ENCODE peak calls at places on chromosome 15, in six cellular contexts. D, G, V, A, L and U are unnamed samples.

GRCh38 chr15:86034904-86035303 is 44.8 kb upstream of the AGBL1 start:
- DNase-seq in G (no peak), L (no peak), A (no peak), D (no peak), V (no peak), U (no peak)

GRCh38 chr15:66484539-66485112 is 12.9 kb downstream of the SNAPC5 start:
- DNase-seq in D (no peak), A (no peak), L (no peak), V (no peak), G (no peak), U (no peak)

GRCh38 chr15:80228959-80229610 is 22.9 kb downstream of the CTXND1 start:
- DNase-seq in D (no peak), L (peak; percentile 54), V (no peak), G (no peak), A (no peak), U (peak; percentile 39)

GRCh38 chr15:50890751-50891150 is 17.7 kb upstream of the AP4E1 start:
- DNase-seq in L (no peak), G (no peak), V (no peak), D (no peak), A (no peak), U (peak; percentile 35)

GRCh38 chr15:66948294-66948693 is 117.1 kb upstream of the SMAD3 start:
- DNase-seq in A (no peak), L (no peak), V (no peak), G (no peak), D (peak; percentile 25), U (peak; percentile 43)

GRCh38 chr15:90603893-90604292 is 74.2 kb downstream of the CRTC3 start:
- DNase-seq in D (no peak), V (no peak), L (peak; percentile 37), G (no peak), A (no peak), U (peak; percentile 38)

GRCh38 chr15:70857547-70858265 is 3.7 kb upstream of the LARP6 start:
- DNase-seq in D (no peak), A (no peak), V (no peak), L (peak; percentile 76), G (no peak), U (no peak)

GRCh38 chr15:89091667-89092220 is 3.5 kb downstream of the ABHD2 start:
- DNase-seq in G (no peak), V (no peak), L (no peak), A (no peak), D (no peak), U (no peak)

GRCh38 chr15:69906256-69907185 is 191.2 kb downstream of the TLE3 start:
- DNase-seq in V (no peak), D (peak; percentile 58), G (no peak), A (no peak), L (no peak), U (peak; percentile 35)

GRCh38 chr15:81294501-81294850 is 29.5 kb downstream of the STARD5 start:
- DNase-seq in V (no peak), A (no peak), G (no peak), L (no peak), D (no peak), U (no peak)

GRCh38 chr15:29612701-29613100 is 209.6 kb downstream of the TJP1 start:
- DNase-seq in D (no peak), A (no peak), G (no peak), L (peak; percentile 77), V (no peak), U (no peak)

GRCh38 chr15:58037902-58038301 is 27.6 kb downstream of the ALDH1A2 start:
- DNase-seq in A (no peak), D (no peak), V (no peak), L (peak; percentile 27), G (no peak), U (no peak)

GRCh38 chr15:55687792-55688191 is 55.2 kb downstream of the PRTG start:
- DNase-seq in D (no peak), A (no peak), G (no peak), V (no peak), L (no peak), U (no peak)

GRCh38 chr15:22979699-22980188 is 424 bp downstream of the CYFIP1 start:
- DNase-seq in L (no peak), D (no peak), A (peak; percentile 6), V (no peak), G (no peak), U (peak; percentile 25)

GRCh38 chr15:75827691-75828090 is 15.6 kb upstream of the UBE2Q2 start:
- DNase-seq in V (no peak), L (no peak), D (no peak), A (no peak), G (no peak), U (no peak)

GRCh38 chr15:45891766-45892165 is 256.9 kb downstream of the SQOR start:
- DNase-seq in G (no peak), A (no peak), L (no peak), V (no peak), D (no peak), U (no peak)

GRCh38 chr15:98154863-98155262 is 194.4 kb downstream of the ARRDC4 start:
- DNase-seq in D (peak; percentile 78), G (no peak), V (no peak), L (peak; percentile 45), A (no peak), U (peak; percentile 19)